ENCODE peak calls at places on chromosomes 6 and 20, in six cellular contexts. One of them, this sample, is unnamed.

GRCh38 chr6:111238464-111239119 is 151.3 kb downstream of the SLC16A10 start:
- DNase-seq in NCI-H460: no peak
- DNase-seq in PC-3: peak
- DNase-seq in M059J: peak
- DNase-seq in AG08395: peak
- DNase-seq in CD8-positive, alpha-beta memory T cell: no peak
- DNase-seq in this sample: no peak

GRCh38 chr20:51382986-51383821 is 159.3 kb downstream of the NFATC2 start:
- DNase-seq in NCI-H460: no peak
- DNase-seq in PC-3: peak
- DNase-seq in M059J: no peak
- DNase-seq in AG08395: peak
- DNase-seq in CD8-positive, alpha-beta memory T cell: no peak
- DNase-seq in this sample: no peak

GRCh38 chr6:113649276-113649675 is 207.9 kb upstream of the MARCKS start:
- DNase-seq in NCI-H460: no peak
- DNase-seq in PC-3: no peak
- DNase-seq in M059J: peak
- DNase-seq in AG08395: no peak
- DNase-seq in CD8-positive, alpha-beta memory T cell: no peak
- DNase-seq in this sample: no peak

GRCh38 chr6:111566873-111567517 is 38.7 kb downstream of the TRAF3IP2 start:
- DNase-seq in NCI-H460: no peak
- DNase-seq in PC-3: no peak
- DNase-seq in M059J: no peak
- DNase-seq in AG08395: no peak
- DNase-seq in CD8-positive, alpha-beta memory T cell: no peak
- DNase-seq in this sample: no peak

GRCh38 chr20:56171087-56172012 is 77.2 kb upstream of the MC3R start:
- DNase-seq in NCI-H460: peak
- DNase-seq in PC-3: peak
- DNase-seq in M059J: peak
- DNase-seq in AG08395: no peak
- DNase-seq in CD8-positive, alpha-beta memory T cell: no peak
- DNase-seq in this sample: no peak

GRCh38 chr6:14207493-14207892 is 89.9 kb downstream of the CD83 start:
- DNase-seq in NCI-H460: no peak
- DNase-seq in PC-3: no peak
- DNase-seq in M059J: peak
- DNase-seq in AG08395: no peak
- DNase-seq in CD8-positive, alpha-beta memory T cell: no peak
- DNase-seq in this sample: no peak

GRCh38 chr6:27280064-27280539 is 32.0 kb downstream of the POM121L2 start:
- DNase-seq in NCI-H460: peak
- DNase-seq in PC-3: peak
- DNase-seq in M059J: peak
- DNase-seq in AG08395: peak
- DNase-seq in CD8-positive, alpha-beta memory T cell: no peak
- DNase-seq in this sample: no peak

GRCh38 chr20:19750907-19751636 is 7.0 kb upstream of the RIN2 start:
- DNase-seq in NCI-H460: no peak
- DNase-seq in PC-3: no peak
- DNase-seq in M059J: no peak
- DNase-seq in AG08395: no peak
- DNase-seq in CD8-positive, alpha-beta memory T cell: no peak
- DNase-seq in this sample: no peak

GRCh38 chr6:145028144-145028818 is 707.0 kb downstream of the EPM2A start:
- DNase-seq in NCI-H460: peak
- DNase-seq in PC-3: peak
- DNase-seq in M059J: peak
- DNase-seq in AG08395: peak
- DNase-seq in CD8-positive, alpha-beta memory T cell: no peak
- DNase-seq in this sample: peak

GRCh38 chr6:4289770-4290320 is 154.5 kb upstream of the ECI2 start:
- DNase-seq in NCI-H460: no peak
- DNase-seq in PC-3: no peak
- DNase-seq in M059J: peak
- DNase-seq in AG08395: no peak
- DNase-seq in CD8-positive, alpha-beta memory T cell: no peak
- DNase-seq in this sample: no peak

GRCh38 chr6:141321486-141322347 is 811.0 kb upstream of the GJE1 start:
- DNase-seq in NCI-H460: peak
- DNase-seq in PC-3: no peak
- DNase-seq in M059J: peak
- DNase-seq in AG08395: peak
- DNase-seq in CD8-positive, alpha-beta memory T cell: no peak
- DNase-seq in this sample: no peak

GRCh38 chr6:169839029-169839481 is 87.6 kb downstream of the ERMARD start:
- DNase-seq in NCI-H460: no peak
- DNase-seq in PC-3: no peak
- DNase-seq in M059J: no peak
- DNase-seq in AG08395: no peak
- DNase-seq in CD8-positive, alpha-beta memory T cell: no peak
- DNase-seq in this sample: peak

GRCh38 chr6:168016176-168016620 is 18.7 kb downstream of the KIF25 start:
- DNase-seq in NCI-H460: no peak
- DNase-seq in PC-3: no peak
- DNase-seq in M059J: no peak
- DNase-seq in AG08395: no peak
- DNase-seq in CD8-positive, alpha-beta memory T cell: no peak
- DNase-seq in this sample: no peak

GRCh38 chr6:25377672-25378071 is 98.5 kb downstream of the CARMIL1 start:
- DNase-seq in NCI-H460: no peak
- DNase-seq in PC-3: no peak
- DNase-seq in M059J: no peak
- DNase-seq in AG08395: no peak
- DNase-seq in CD8-positive, alpha-beta memory T cell: no peak
- DNase-seq in this sample: no peak

GRCh38 chr6:23180504-23181293 is 611.3 kb downstream of the HDGFL1 start:
- DNase-seq in NCI-H460: no peak
- DNase-seq in PC-3: no peak
- DNase-seq in M059J: peak
- DNase-seq in AG08395: peak
- DNase-seq in CD8-positive, alpha-beta memory T cell: no peak
- DNase-seq in this sample: peak

GRCh38 chr20:63819224-63819917 is 11.7 kb downstream of the ZBTB46 start:
- DNase-seq in NCI-H460: peak
- DNase-seq in PC-3: peak
- DNase-seq in M059J: no peak
- DNase-seq in AG08395: peak
- DNase-seq in CD8-positive, alpha-beta memory T cell: no peak
- DNase-seq in this sample: no peak

GRCh38 chr6:142276256-142276655 is 25.6 kb upstream of the ADGRG6 start:
- DNase-seq in NCI-H460: no peak
- DNase-seq in PC-3: no peak
- DNase-seq in M059J: no peak
- DNase-seq in AG08395: no peak
- DNase-seq in CD8-positive, alpha-beta memory T cell: no peak
- DNase-seq in this sample: no peak